ENCODE peak calls at places on chromosomes 16 and 17, in six cellular contexts. W is aorta, C is breast epithelium, R is ovary, S is small intestine, I is WERI-Rb-1. V is an unnamed sample. For H3K9me3, the result is how much of the 10 kb centered on the place peaks cover.

GRCh38 chr16:22373662-22374310 is 633 bp downstream of the CDR2 start:
- DNase-seq in R (peak), C (peak), S (peak), W (peak), I (peak), V (peak)

GRCh38 chr16:84308120-84308519 is 13.4 kb downstream of the WFDC1 start:
- DNase-seq in I (peak), W (peak), C (no peak), R (peak), S (peak), V (peak)

GRCh38 chr17:62657664-62658063 is 30.2 kb downstream of the MRC2 start:
- DNase-seq in R (no peak), W (no peak), C (no peak), I (no peak), S (no peak), V (no peak)

GRCh38 chr16:79437764-79438728 is 162.5 kb downstream of the MAF start:
- DNase-seq in W (peak), C (no peak), I (no peak), S (peak), R (peak), V (no peak)

GRCh38 chr16:69566437-69567030 is 768 bp downstream of the NFAT5 start:
- DNase-seq in W (peak), R (peak), C (peak), S (no peak), I (peak), V (peak)

GRCh38 chr17:34252138-34252889 is 2.8 kb upstream of the CCL2 start:
- DNase-seq in R (peak), W (peak), C (peak), S (peak), I (no peak), V (no peak)

GRCh38 chr17:68033636-68034451 is 1.7 kb upstream of the KPNA2 start:
- DNase-seq in S (peak), R (no peak), C (no peak), W (no peak), I (no peak), V (peak)

GRCh38 chr17:27593232-27593856 is 37.6 kb upstream of the LGALS9 start:
- DNase-seq in W (no peak), R (no peak), I (no peak), C (no peak), S (no peak), V (no peak)

GRCh38 chr17:43779145-43780125 is 658 bp upstream of the DUSP3 start:
- DNase-seq in S (no peak), W (no peak), R (no peak), C (no peak), I (peak), V (peak)

GRCh38 chr16:89805136-89805905 is 11.1 kb downstream of the FANCA start:
- DNase-seq in S (no peak), I (peak), W (no peak), R (no peak), C (no peak), V (no peak)

GRCh38 chr17:30805944-30806456 is 18.5 kb downstream of the CRLF3 start:
- DNase-seq in R (no peak), W (no peak), I (no peak), S (no peak), C (no peak), V (no peak)

GRCh38 chr16:89200850-89201466 is 621 bp upstream of the SLC22A31 start:
- DNase-seq in S (no peak), W (peak), R (peak), I (no peak), C (no peak), V (no peak)

GRCh38 chr17:19948100-19948943 is 29.3 kb downstream of the AKAP10 start:
- DNase-seq in S (no peak), W (no peak), I (no peak), R (no peak), C (no peak), V (peak)

GRCh38 chr17:38868968-38869646 is 751 bp upstream of the LASP1 start:
- DNase-seq in C (peak), R (peak), W (peak), I (peak), S (peak), V (peak)

GRCh38 chr16:84159006-84159405 is 13.9 kb downstream of the DNAAF1 start:
- DNase-seq in I (no peak), W (no peak), C (no peak), R (no peak), S (no peak), V (no peak)

GRCh38 chr17:29933379-29933778 is 3.4 kb upstream of the SSH2 start:
- DNase-seq in I (peak), W (no peak), C (no peak), S (peak), R (no peak), V (peak)

GRCh38 chr17:63309021-63309420 is 137.1 kb downstream of the CYB561 start:
- DNase-seq in C (no peak), W (no peak), R (no peak), I (no peak), S (no peak), V (no peak)

GRCh38 chr17:2701996-2702741 is 9.4 kb downstream of the CLUH start:
- DNase-seq in W (peak), R (peak), C (peak), S (no peak), I (no peak), V (no peak)

GRCh38 chr17:46764709-46765401 is 53.6 kb downstream of the WNT3 start:
- DNase-seq in R (no peak), I (no peak), W (no peak), S (no peak), C (no peak), V (no peak)

GRCh38 chr16:57838161-57838560 is 35.9 kb upstream of the KIFC3 start:
- DNase-seq in R (no peak), C (no peak), S (no peak), I (no peak), W (no peak), V (no peak)

GRCh38 chr17:40399185-40399584 is 18.5 kb downstream of the TOP2A start:
- DNase-seq in R (no peak), W (no peak), C (no peak), I (no peak), S (peak), V (peak)

GRCh38 chr16:74868035-74868434 is 93.4 kb upstream of the FA2H start:
- DNase-seq in C (no peak), R (no peak), S (no peak), W (no peak), I (no peak), V (no peak)

GRCh38 chr17:57761887-57762286 is 16.8 kb upstream of the CCDC182 start:
- DNase-seq in R (no peak), W (no peak), S (no peak), I (peak), C (no peak), V (no peak)

DNA sequence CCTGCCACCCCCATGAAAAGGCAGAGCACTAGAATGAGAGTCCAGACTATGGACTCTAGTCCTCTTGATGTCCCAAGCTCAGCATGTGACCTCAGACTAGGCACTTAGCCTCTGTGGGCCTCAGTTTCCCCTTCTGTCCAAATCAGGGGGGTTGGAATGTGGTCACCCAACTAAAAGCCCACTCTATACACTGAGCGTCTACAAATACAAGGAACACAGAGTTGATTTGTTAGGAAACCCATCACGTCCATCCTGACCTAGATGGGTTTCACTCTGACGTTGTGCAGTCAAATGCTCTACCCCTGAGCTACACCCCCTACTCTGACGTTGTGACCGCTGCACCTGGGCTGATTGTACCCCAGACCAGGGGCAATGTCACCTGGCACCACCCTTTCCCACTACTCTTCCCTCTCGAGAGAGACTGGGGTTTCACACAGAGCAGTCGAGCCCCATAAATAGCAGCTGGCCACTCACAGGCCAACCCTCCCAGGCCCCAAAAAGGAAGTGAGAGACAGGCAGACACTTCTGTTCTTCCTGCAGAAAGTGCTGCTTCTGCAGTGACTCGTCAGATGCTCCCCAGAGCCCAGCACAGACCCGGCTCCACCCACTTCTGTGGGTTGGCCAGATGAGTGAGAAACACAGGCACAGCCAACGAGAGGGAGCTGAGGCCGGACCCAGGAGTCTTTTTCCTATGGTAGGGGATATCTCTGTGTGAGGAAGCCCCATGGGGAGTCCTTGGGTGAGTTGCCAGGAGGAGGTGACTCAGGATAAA is 16.1 kb upstream of the TNFRSF13B start:
- DNase-seq in R (no peak), W (peak), I (peak), C (no peak), S (peak), V (peak)
- H3K27ac ChIP-seq in R (no peak), W (no peak), I (no peak), C (no peak), S (peak), V (peak)

DNA sequence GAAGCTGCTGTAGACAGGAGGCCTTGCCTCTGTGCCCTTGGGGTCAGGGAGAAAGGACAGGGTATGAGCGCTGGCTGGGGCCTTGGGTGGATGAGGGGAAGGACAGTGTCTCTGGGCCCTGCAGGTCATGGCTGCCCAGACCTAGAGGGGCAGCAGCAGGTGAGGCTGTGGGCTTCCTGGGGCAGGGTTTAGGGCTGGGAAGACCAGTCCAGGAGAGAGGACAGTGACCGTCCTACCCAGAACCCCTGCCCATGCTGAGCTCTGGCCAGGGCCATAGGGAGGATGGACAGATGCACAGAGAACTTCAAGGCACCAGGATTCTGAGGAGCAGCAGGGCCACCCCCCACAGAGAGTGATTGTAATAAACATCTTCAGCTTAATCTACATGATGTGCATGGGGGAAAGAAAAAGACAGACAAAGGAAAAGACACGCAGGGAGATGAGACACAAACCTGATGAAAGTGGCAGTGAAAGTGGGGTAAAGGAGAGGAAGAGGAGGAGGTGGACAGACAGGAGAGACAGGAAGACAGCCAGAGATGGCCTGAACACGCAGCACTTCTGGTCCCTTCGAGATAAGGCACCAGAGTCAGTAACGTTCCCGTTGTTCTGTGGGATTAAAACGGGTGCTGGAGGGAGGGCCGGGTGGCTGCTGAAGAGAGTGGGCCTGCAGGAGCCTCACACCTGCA is 17.5 kb downstream of the FLOT2 start:
- DNase-seq in S (no peak), I (no peak), R (no peak), C (no peak), W (no peak), V (no peak)
- H3K9me3 ChIP-seq in S (under half), I (under half), R (under half), C (under half), W (under half), V (under half)

DNA sequence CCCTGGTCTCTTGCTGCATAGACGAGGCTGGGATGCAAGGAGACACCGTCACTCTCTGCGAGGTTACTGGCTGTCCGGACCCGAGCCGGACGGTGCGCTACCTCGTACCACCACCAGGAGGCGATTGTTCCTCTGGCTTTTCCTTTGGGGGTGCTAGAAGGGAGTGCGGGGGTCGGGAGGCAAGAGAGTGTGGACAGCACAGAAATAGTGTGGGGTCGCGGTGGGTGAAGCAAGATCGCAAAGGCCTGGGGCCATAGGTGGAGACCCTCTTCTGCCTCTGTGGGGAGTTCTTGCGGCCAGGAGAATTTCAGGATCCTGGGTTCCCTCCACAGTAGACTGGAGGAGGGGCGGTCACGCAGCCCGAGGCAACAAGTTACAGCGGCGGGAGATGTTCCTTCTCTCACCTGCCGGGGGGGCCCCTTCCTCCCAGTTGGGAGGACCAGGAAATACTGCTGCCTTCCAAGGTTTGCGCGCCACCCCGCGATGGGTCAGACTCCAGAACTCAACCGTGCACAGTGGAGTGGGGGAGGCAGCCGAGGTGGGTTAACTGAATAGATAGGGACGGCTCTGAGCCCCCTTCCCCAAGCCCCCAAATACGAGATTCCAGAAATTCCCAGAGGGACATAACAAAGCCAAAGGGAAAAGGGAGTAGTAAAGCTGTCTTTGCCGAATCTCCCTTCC is 6.9 kb downstream of the PHOSPHO1 start:
- DNase-seq in S (peak), I (peak), W (peak), R (peak), C (no peak), V (peak)
- H3K4me3 ChIP-seq in S (peak), I (no peak), W (no peak), R (no peak), C (peak), V (no peak)

DNA sequence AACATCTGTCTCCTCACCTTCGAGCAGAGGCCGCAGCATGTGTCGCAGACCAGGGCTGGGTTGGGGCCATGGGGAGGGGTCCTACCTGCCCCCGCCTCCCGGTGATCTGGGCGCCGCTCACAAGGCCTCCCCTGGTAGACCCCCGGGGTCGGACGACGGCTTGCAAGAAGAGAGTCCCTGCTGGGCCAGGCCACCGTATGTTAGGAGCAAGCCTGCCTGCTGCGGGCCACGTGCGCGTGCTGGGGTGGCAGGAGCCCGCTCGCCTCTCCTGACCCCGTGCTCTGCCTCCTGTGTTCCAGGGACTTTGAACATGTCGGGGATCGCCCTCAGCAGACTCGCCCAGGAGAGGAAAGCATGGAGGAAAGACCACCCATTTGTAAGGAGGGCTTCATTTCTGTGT is 4.3 kb downstream of the UBE2I start:
- DNase-seq in W (no peak), C (no peak), S (no peak), I (no peak), R (no peak), V (no peak)
- H3K27ac ChIP-seq in W (no peak), C (no peak), S (no peak), I (no peak), R (no peak), V (no peak)

DNA sequence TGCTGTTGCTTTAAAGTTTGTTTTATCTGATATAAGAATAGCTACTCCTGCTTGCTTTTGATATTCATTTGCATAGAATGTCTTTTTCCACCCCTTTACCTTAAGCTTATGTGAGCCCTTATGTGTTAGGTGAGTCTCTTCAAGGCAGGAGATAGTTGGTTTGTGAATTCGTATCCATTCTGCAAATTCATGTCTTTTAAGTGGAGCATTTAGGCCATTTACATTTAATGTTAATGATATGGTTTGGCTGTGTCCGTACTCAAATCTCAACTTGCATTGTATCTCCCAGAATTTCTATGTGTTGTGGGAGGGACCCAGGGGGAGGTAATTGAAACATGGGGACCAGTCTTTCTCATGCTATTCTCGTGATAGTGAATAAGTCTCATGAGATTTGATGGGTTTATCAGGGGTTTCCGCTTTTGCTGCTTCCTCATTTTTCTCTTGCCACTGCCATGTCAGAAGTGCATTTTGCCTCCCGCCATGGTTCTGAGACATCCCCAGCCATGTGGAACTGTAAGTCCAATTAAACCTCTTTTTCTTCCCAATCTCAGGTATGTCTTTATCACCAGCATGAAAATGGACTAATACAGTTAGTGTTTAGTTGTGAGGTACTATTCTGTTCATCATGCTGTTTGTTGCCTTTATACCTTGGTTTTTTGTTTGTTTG is 27.2 kb downstream of the ATF7IP2 start:
- DNase-seq in R (no peak), S (no peak), I (no peak), C (no peak), W (no peak), V (no peak)
- H3K9me3 ChIP-seq in R (under half), S (under half), I (under half), C (under half), W (under half), V (under half)

GRCh38 chr16:85987750-85988078 is 88.8 kb downstream of the IRF8 start:
- DNase-seq in S (no peak), C (no peak), R (no peak), W (no peak), I (no peak), V (no peak)

GRCh38 chr16:85989863-85990643 is 91.1 kb downstream of the IRF8 start:
- DNase-seq in R (no peak), S (no peak), I (no peak), W (no peak), C (no peak), V (no peak)

GRCh38 chr16:85988306-85988705 is 89.3 kb downstream of the IRF8 start:
- DNase-seq in C (no peak), W (no peak), R (no peak), I (no peak), S (no peak), V (no peak)

GRCh38 chr16:85989376-85989775 is 90.4 kb downstream of the IRF8 start:
- DNase-seq in C (no peak), W (no peak), R (no peak), I (no peak), S (no peak), V (no peak)

GRCh38 chr16:85988723-85989313 is 89.9 kb downstream of the IRF8 start:
- DNase-seq in C (no peak), I (no peak), R (no peak), S (no peak), W (no peak), V (no peak)
- H3K4me3 ChIP-seq in C (no peak), I (no peak), R (no peak), S (no peak), W (no peak), V (no peak)

GRCh38 chr16:27462846-27463682 is 61.1 kb downstream of the IL21R start:
- DNase-seq in R (no peak), C (no peak), I (no peak), W (no peak), S (no peak), V (no peak)
- H3K27ac ChIP-seq in R (no peak), C (no peak), I (no peak), W (no peak), S (no peak), V (no peak)

V was measured in A673.